ENCODE peak calls at places on chromosomes 12 and 14, in nine cellular contexts. B, Q, W, A, N, Z, O, J and I are unnamed samples.
A peak's percentile ranks its signal among the peaks of the same experiment; 100 is the strongest.

GRCh38 chr12:108131035-108131434 is 1.9 kb downstream of the WSCD2 start:
- DNase-seq in J (no peak), B (no peak), N (no peak), Q (no peak), W (no peak), O (no peak), Z (no peak), A (no peak), I (no peak)

GRCh38 chr12:5510251-5510805 is 78.4 kb downstream of the NTF3 start:
- DNase-seq in N (no peak), B (peak; percentile 15), Q (no peak), Z (no peak), A (no peak), W (no peak), O (no peak), J (no peak), I (no peak)

GRCh38 chr14:61609885-61610284 is 85.4 kb upstream of the HIF1A start:
- DNase-seq in J (no peak), B (no peak), Q (no peak), N (no peak), W (no peak), Z (no peak), A (peak; percentile 85), O (no peak), I (no peak)

GRCh38 chr12:20477691-20478090 is 109.4 kb downstream of the PDE3A start:
- DNase-seq in N (no peak), W (no peak), Q (no peak), B (no peak), J (no peak), Z (no peak), A (peak; percentile 56), O (no peak), I (no peak)

GRCh38 chr14:30389134-30389900 is 169.6 kb upstream of the G2E3 start:
- DNase-seq in A (no peak), Q (peak; percentile 7), O (no peak), J (peak; percentile 24), B (no peak), Z (peak; percentile 9), N (no peak), W (no peak), I (no peak)

GRCh38 chr14:31080060-31080459 is 53.9 kb upstream of the STRN3 start:
- DNase-seq in J (no peak), A (peak; percentile 57), W (no peak), Q (no peak), B (no peak), N (no peak), O (no peak), Z (no peak), I (no peak)

GRCh38 chr14:33352821-33353220 is 414.1 kb downstream of the NPAS3 start:
- DNase-seq in O (no peak), W (no peak), J (no peak), Z (no peak), A (no peak), Q (no peak), N (no peak), B (no peak), I (no peak)

GRCh38 chr14:26200675-26201074 is 397.2 kb downstream of the NOVA1 start:
- DNase-seq in O (no peak), A (peak; percentile 9), W (no peak), Z (no peak), J (no peak), N (no peak), B (no peak), Q (no peak), I (no peak)

GRCh38 chr12:25529738-25530137 is 23.3 kb downstream of the LMNTD1 start:
- DNase-seq in B (no peak), A (peak; percentile 51), Z (no peak), O (no peak), N (no peak), W (no peak), J (no peak), Q (no peak), I (no peak)

GRCh38 chr12:96198970-96199369 is 4.8 kb downstream of the ELK3 start:
- DNase-seq in N (peak; percentile 87), W (no peak), A (peak; percentile 94), Q (no peak), Z (no peak), B (no peak), O (no peak), J (no peak), I (no peak)

GRCh38 chr12:121815221-121815620 is 11.4 kb downstream of the SETD1B start:
- DNase-seq in Z (no peak), W (no peak), A (no peak), J (no peak), N (no peak), O (no peak), B (no peak), Q (no peak), I (peak; percentile 33)

GRCh38 chr12:52294803-52295202 is 3.5 kb upstream of the KRT81 start:
- DNase-seq in Q (no peak), N (no peak), O (no peak), J (no peak), Z (no peak), B (no peak), W (no peak), A (no peak), I (no peak)

GRCh38 chr14:68910540-68910939 is 68.6 kb downstream of the ACTN1 start:
- DNase-seq in O (no peak), Q (no peak), N (no peak), Z (no peak), B (no peak), A (no peak), J (no peak), W (no peak), I (no peak)

GRCh38 chr12:104177663-104178501 is 37.7 kb upstream of the TXNRD1 start:
- DNase-seq in O (peak; percentile 93), Q (peak; percentile 53), A (peak; percentile 99), J (peak; percentile 71), Z (peak; percentile 67), N (peak; percentile 33), B (peak; percentile 49), W (peak; percentile 90), I (no peak)

GRCh38 chr14:68675233-68675577 is 117.7 kb downstream of the ZFP36L1 start:
- DNase-seq in Z (no peak), O (peak; percentile 7), A (no peak), B (no peak), J (no peak), Q (no peak), W (no peak), N (no peak), I (no peak)

GRCh38 chr14:67683821-67684220 is 9.4 kb upstream of the VTI1B start:
- DNase-seq in N (no peak), B (no peak), Z (no peak), O (no peak), A (no peak), Q (no peak), W (no peak), J (no peak), I (no peak)

GRCh38 chr12:6370994-6371754 is 4.2 kb downstream of the SCNN1A start:
- DNase-seq in N (peak; percentile 95), W (peak; percentile 43), Q (no peak), B (peak; percentile 88), J (no peak), A (peak; percentile 48), Z (peak; percentile 91), O (no peak), I (no peak)

GRCh38 chr14:96514694-96515093 is 12.5 kb downstream of the PAPOLA start:
- DNase-seq in B (no peak), W (no peak), N (no peak), Z (no peak), A (no peak), O (no peak), Q (no peak), J (no peak), I (no peak)
- H3K4me3 ChIP-seq in B (no peak overlapping the region), W (no peak overlapping the region), N (no peak overlapping the region), Z (no peak overlapping the region), A (no peak overlapping the region), O (no peak overlapping the region), Q (no peak overlapping the region), J (no peak overlapping the region), I (no peak overlapping the region)

GRCh38 chr12:117093918-117094630 is 5.1 kb downstream of the TESC start:
- DNase-seq in N (no peak), Q (no peak), O (no peak), W (no peak), Z (no peak), B (no peak), J (no peak), A (no peak), I (no peak)
- H3K36me3 ChIP-seq in N (no peaks in the 10 kb centered on the region), Q (no peaks in the 10 kb centered on the region), O (no peaks in the 10 kb centered on the region), W (no peaks in the 10 kb centered on the region), Z (no peaks in the 10 kb centered on the region), B (no peaks in the 10 kb centered on the region), J (no peaks in the 10 kb centered on the region), A (no peaks in the 10 kb centered on the region), I (no peaks in the 10 kb centered on the region)

GRCh38 chr12:120720234-120720968 is 5.2 kb upstream of the ACADS start:
- DNase-seq in N (no peak), Q (no peak), Z (peak; percentile 57), B (peak; percentile 34), O (peak; percentile 41), W (no peak), A (peak; percentile 71), J (no peak), I (no peak)
- H3K27ac ChIP-seq in N (no peak overlapping the region), Q (peak overlapping the region; percentile 54), Z (peak overlapping the region; percentile 85), B (peak overlapping the region; percentile 46), O (no peak overlapping the region), W (no peak overlapping the region), A (no peak overlapping the region), J (peak overlapping the region; percentile 55), I (no peak overlapping the region)

GRCh38 chr14:100156776-100157175 is 2.7 kb downstream of the DEGS2 start:
- DNase-seq in O (no peak), B (peak; percentile 37), W (no peak), Q (no peak), N (no peak), J (no peak), A (no peak), Z (no peak), I (no peak)

GRCh38 chr14:100158566-100159106 is 809 bp downstream of the DEGS2 start:
- DNase-seq in Q (no peak), O (no peak), A (no peak), N (no peak), B (no peak), J (no peak), Z (no peak), W (no peak), I (no peak)

GRCh38 chr14:100159107-100159864 is at the start of gene DEGS2:
- DNase-seq in A (no peak), O (no peak), Z (peak; percentile 81), B (peak; percentile 79), J (no peak), Q (no peak), W (no peak), N (no peak), I (peak; percentile 51)

GRCh38 chr14:100160534-100160916 is 1.1 kb upstream of the DEGS2 start:
- DNase-seq in N (no peak), Q (no peak), O (no peak), W (no peak), B (no peak), Z (peak; percentile 2), A (no peak), J (no peak), I (no peak)

DNA sequence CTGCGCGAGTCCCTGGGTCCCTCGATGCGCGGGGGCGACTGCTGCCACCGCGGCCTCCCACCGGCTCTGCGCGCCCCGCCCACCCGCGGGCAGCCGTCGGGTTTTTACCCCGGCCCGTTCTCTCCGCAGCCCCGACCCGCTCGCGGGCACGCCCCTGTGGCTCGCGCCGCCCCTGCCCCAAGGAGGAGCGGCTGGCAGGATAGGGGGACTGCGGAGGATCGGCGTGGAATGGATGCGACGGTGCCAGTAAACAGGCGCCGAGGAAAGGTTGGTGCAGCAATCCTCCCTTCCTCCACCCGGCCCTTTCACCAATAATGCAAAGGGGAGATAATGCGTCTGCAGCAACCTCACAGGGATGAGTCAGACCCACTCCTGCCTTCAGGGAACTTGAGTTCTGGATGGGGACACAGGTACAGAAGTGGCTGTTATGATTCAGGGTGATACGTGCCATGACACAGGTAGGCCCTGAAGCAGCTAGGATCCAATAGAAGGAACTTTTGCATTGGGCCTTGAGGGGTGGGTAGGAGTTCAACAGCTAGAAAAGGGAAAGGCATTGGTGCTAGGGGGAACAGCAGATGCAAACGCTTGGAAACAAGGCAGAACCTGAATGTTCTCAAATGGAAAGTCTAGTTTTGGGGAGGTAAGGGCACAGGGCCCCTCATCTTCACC is 554 bp upstream of the DEGS2 start:
- DNase-seq in A (no peak), N (no peak), O (no peak), Z (peak; percentile 25), B (no peak), J (no peak), W (no peak), Q (no peak), I (no peak)
- H3K4me3 ChIP-seq in A (no peak overlapping the region), N (no peak overlapping the region), O (peak overlapping the region; percentile 40), Z (peak overlapping the region; percentile 39), B (peak overlapping the region; percentile 60), J (peak overlapping the region; percentile 61), W (peak overlapping the region; percentile 17), Q (peak overlapping the region; percentile 22), I (no peak overlapping the region)